ENCODE peak calls at places on chromosome 4, in eight cellular contexts. One of them, this sample, is unnamed.

GRCh38 chr4:576991-577498 is 950 bp upstream of the TMEM271 start:
- DNase-seq in EH: no peak
- DNase-seq in uterus: no peak
- DNase-seq in heart right ventricle: no peak
- DNase-seq in amygdala: no peak
- DNase-seq in HTR-8/SVneo: no peak
- DNase-seq in GM23248: peak
- DNase-seq in NB4: no peak
- DNase-seq in this sample: no peak

GRCh38 chr4:7034262-7035081 is 8.7 kb upstream of the TADA2B start:
- DNase-seq in EH: peak
- DNase-seq in HTR-8/SVneo: no peak
- DNase-seq in GM23248: peak
- DNase-seq in NB4: no peak
- DNase-seq in uterus: no peak
- DNase-seq in amygdala: no peak
- DNase-seq in heart right ventricle: no peak
- DNase-seq in this sample: no peak

GRCh38 chr4:129672941-129673340 is 577.0 kb downstream of the C4orf33 start:
- DNase-seq in uterus: no peak
- DNase-seq in EH: no peak
- DNase-seq in HTR-8/SVneo: no peak
- DNase-seq in NB4: peak
- DNase-seq in heart right ventricle: no peak
- DNase-seq in amygdala: no peak
- DNase-seq in GM23248: no peak
- DNase-seq in this sample: no peak

GRCh38 chr4:142314183-142314582 is 531.9 kb downstream of the INPP4B start:
- DNase-seq in amygdala: no peak
- DNase-seq in EH: no peak
- DNase-seq in uterus: no peak
- DNase-seq in HTR-8/SVneo: no peak
- DNase-seq in NB4: no peak
- DNase-seq in GM23248: no peak
- DNase-seq in heart right ventricle: no peak
- DNase-seq in this sample: no peak

GRCh38 chr4:28444886-28445496 is 1584.3 kb downstream of the STIM2 start:
- DNase-seq in heart right ventricle: no peak
- DNase-seq in EH: peak
- DNase-seq in NB4: no peak
- DNase-seq in uterus: no peak
- DNase-seq in HTR-8/SVneo: no peak
- DNase-seq in GM23248: peak
- DNase-seq in amygdala: no peak
- DNase-seq in this sample: no peak

GRCh38 chr4:19178835-19179234 is 1072.9 kb upstream of the SLIT2 start:
- DNase-seq in amygdala: no peak
- DNase-seq in GM23248: no peak
- DNase-seq in HTR-8/SVneo: no peak
- DNase-seq in NB4: no peak
- DNase-seq in heart right ventricle: no peak
- DNase-seq in EH: no peak
- DNase-seq in uterus: no peak
- DNase-seq in this sample: no peak

GRCh38 chr4:164012396-164013027 is 518.0 kb downstream of the TMA16 start:
- DNase-seq in GM23248: no peak
- DNase-seq in uterus: no peak
- DNase-seq in heart right ventricle: no peak
- DNase-seq in HTR-8/SVneo: peak
- DNase-seq in EH: no peak
- DNase-seq in amygdala: no peak
- DNase-seq in NB4: peak
- DNase-seq in this sample: no peak

GRCh38 chr4:23904639-23905061 is 14.8 kb upstream of the PPARGC1A start:
- DNase-seq in HTR-8/SVneo: no peak
- DNase-seq in GM23248: no peak
- DNase-seq in NB4: no peak
- DNase-seq in amygdala: peak
- DNase-seq in EH: no peak
- DNase-seq in uterus: no peak
- DNase-seq in heart right ventricle: no peak
- DNase-seq in this sample: no peak

GRCh38 chr4:19739101-19739651 is 512.5 kb upstream of the SLIT2 start:
- DNase-seq in heart right ventricle: no peak
- DNase-seq in NB4: peak
- DNase-seq in HTR-8/SVneo: peak
- DNase-seq in amygdala: no peak
- DNase-seq in uterus: no peak
- DNase-seq in GM23248: peak
- DNase-seq in EH: peak
- DNase-seq in this sample: peak

GRCh38 chr4:165096776-165097175 is 15.9 kb downstream of the TMEM192 start:
- DNase-seq in GM23248: peak
- DNase-seq in HTR-8/SVneo: peak
- DNase-seq in uterus: no peak
- DNase-seq in EH: peak
- DNase-seq in NB4: peak
- DNase-seq in amygdala: no peak
- DNase-seq in heart right ventricle: no peak
- DNase-seq in this sample: no peak

GRCh38 chr4:128974203-128974602 is 119.1 kb downstream of the SCLT1 start:
- DNase-seq in heart right ventricle: no peak
- DNase-seq in HTR-8/SVneo: no peak
- DNase-seq in amygdala: no peak
- DNase-seq in EH: peak
- DNase-seq in GM23248: no peak
- DNase-seq in uterus: no peak
- DNase-seq in NB4: no peak
- DNase-seq in this sample: no peak

GRCh38 chr4:169823685-169824084 is 65.9 kb upstream of the HPF1 start:
- DNase-seq in uterus: no peak
- DNase-seq in GM23248: peak
- DNase-seq in EH: peak
- DNase-seq in amygdala: no peak
- DNase-seq in NB4: peak
- DNase-seq in heart right ventricle: peak
- DNase-seq in HTR-8/SVneo: peak
- DNase-seq in this sample: peak

GRCh38 chr4:24594887-24595286 is 10.5 kb upstream of the DHX15 start:
- DNase-seq in EH: peak
- DNase-seq in GM23248: no peak
- DNase-seq in heart right ventricle: no peak
- DNase-seq in amygdala: no peak
- DNase-seq in HTR-8/SVneo: peak
- DNase-seq in uterus: no peak
- DNase-seq in NB4: no peak
- DNase-seq in this sample: peak

GRCh38 chr4:95742872-95743271 is 97.0 kb upstream of the PDHA2 start:
- DNase-seq in GM23248: no peak
- DNase-seq in EH: no peak
- DNase-seq in NB4: no peak
- DNase-seq in heart right ventricle: no peak
- DNase-seq in HTR-8/SVneo: no peak
- DNase-seq in uterus: no peak
- DNase-seq in amygdala: no peak
- DNase-seq in this sample: no peak

GRCh38 chr4:56308384-56308783 is 78.9 kb downstream of the AASDH start:
- DNase-seq in GM23248: no peak
- DNase-seq in heart right ventricle: no peak
- DNase-seq in HTR-8/SVneo: no peak
- DNase-seq in NB4: no peak
- DNase-seq in uterus: no peak
- DNase-seq in EH: no peak
- DNase-seq in amygdala: no peak
- DNase-seq in this sample: no peak

GRCh38 chr4:80221161-80221560 is 23.9 kb downstream of the PRDM8 start:
- DNase-seq in uterus: no peak
- DNase-seq in heart right ventricle: no peak
- DNase-seq in GM23248: peak
- DNase-seq in amygdala: no peak
- DNase-seq in HTR-8/SVneo: no peak
- DNase-seq in EH: peak
- DNase-seq in NB4: peak
- DNase-seq in this sample: no peak

GRCh38 chr4:77073106-77073858 is 2.5 kb downstream of the CCNI start:
- DNase-seq in NB4: peak
- DNase-seq in amygdala: no peak
- DNase-seq in uterus: no peak
- DNase-seq in HTR-8/SVneo: no peak
- DNase-seq in heart right ventricle: no peak
- DNase-seq in GM23248: peak
- DNase-seq in EH: no peak
- DNase-seq in this sample: no peak

GRCh38 chr4:41160856-41161255 is 53.5 kb downstream of the APBB2 start:
- DNase-seq in EH: peak
- DNase-seq in uterus: no peak
- DNase-seq in heart right ventricle: no peak
- DNase-seq in HTR-8/SVneo: no peak
- DNase-seq in NB4: no peak
- DNase-seq in GM23248: peak
- DNase-seq in amygdala: no peak
- DNase-seq in this sample: no peak

GRCh38 chr4:163332526-163333405 is at the start of gene NPY1R:
- DNase-seq in amygdala: peak
- DNase-seq in EH: peak
- DNase-seq in uterus: peak
- DNase-seq in NB4: peak
- DNase-seq in heart right ventricle: peak
- DNase-seq in GM23248: peak
- DNase-seq in HTR-8/SVneo: peak
- DNase-seq in this sample: peak

GRCh38 chr4:152723236-152723635 is 43.4 kb upstream of the TMEM154 start:
- DNase-seq in amygdala: no peak
- DNase-seq in NB4: peak
- DNase-seq in heart right ventricle: no peak
- DNase-seq in GM23248: no peak
- DNase-seq in uterus: no peak
- DNase-seq in EH: no peak
- DNase-seq in HTR-8/SVneo: no peak
- DNase-seq in this sample: no peak

GRCh38 chr4:42306221-42307109 is 90.8 kb upstream of the SHISA3 start:
- DNase-seq in NB4: no peak
- DNase-seq in heart right ventricle: no peak
- DNase-seq in GM23248: peak
- DNase-seq in EH: no peak
- DNase-seq in amygdala: no peak
- DNase-seq in uterus: no peak
- DNase-seq in HTR-8/SVneo: no peak
- DNase-seq in this sample: no peak

GRCh38 chr4:4788573-4788972 is 70.9 kb upstream of the MSX1 start:
- DNase-seq in HTR-8/SVneo: no peak
- DNase-seq in EH: no peak
- DNase-seq in uterus: no peak
- DNase-seq in NB4: no peak
- DNase-seq in GM23248: no peak
- DNase-seq in amygdala: no peak
- DNase-seq in heart right ventricle: no peak
- DNase-seq in this sample: no peak

GRCh38 chr4:8607603-8608481 is 15.3 kb downstream of the CPZ start:
- DNase-seq in HTR-8/SVneo: no peak
- DNase-seq in GM23248: peak
- DNase-seq in amygdala: no peak
- DNase-seq in EH: peak
- DNase-seq in heart right ventricle: peak
- DNase-seq in uterus: no peak
- DNase-seq in NB4: peak
- DNase-seq in this sample: no peak

GRCh38 chr4:4780634-4781287 is 78.7 kb upstream of the MSX1 start:
- DNase-seq in uterus: no peak
- DNase-seq in heart right ventricle: no peak
- DNase-seq in HTR-8/SVneo: no peak
- DNase-seq in EH: peak
- DNase-seq in amygdala: no peak
- DNase-seq in NB4: no peak
- DNase-seq in GM23248: peak
- DNase-seq in this sample: peak

GRCh38 chr4:127781303-127782024 is 658 bp upstream of the HSPA4L start:
- DNase-seq in uterus: peak
- DNase-seq in amygdala: peak
- DNase-seq in EH: no peak
- DNase-seq in NB4: no peak
- DNase-seq in HTR-8/SVneo: no peak
- DNase-seq in heart right ventricle: peak
- DNase-seq in GM23248: peak
- DNase-seq in this sample: no peak

GRCh38 chr4:138636791-138637190 is 378.8 kb upstream of the NOCT start:
- DNase-seq in HTR-8/SVneo: no peak
- DNase-seq in heart right ventricle: no peak
- DNase-seq in uterus: no peak
- DNase-seq in NB4: no peak
- DNase-seq in GM23248: no peak
- DNase-seq in amygdala: no peak
- DNase-seq in EH: no peak
- DNase-seq in this sample: no peak

GRCh38 chr4:110508827-110509446 is 33.0 kb downstream of the ENPEP start:
- DNase-seq in uterus: no peak
- DNase-seq in amygdala: no peak
- DNase-seq in EH: peak
- DNase-seq in GM23248: peak
- DNase-seq in HTR-8/SVneo: peak
- DNase-seq in heart right ventricle: no peak
- DNase-seq in NB4: peak
- DNase-seq in this sample: no peak

GRCh38 chr4:158134257-158134656 is 38.6 kb downstream of the GASK1B start:
- DNase-seq in uterus: no peak
- DNase-seq in amygdala: no peak
- DNase-seq in EH: no peak
- DNase-seq in GM23248: no peak
- DNase-seq in HTR-8/SVneo: no peak
- DNase-seq in NB4: no peak
- DNase-seq in heart right ventricle: no peak
- DNase-seq in this sample: no peak

GRCh38 chr4:73803213-73803612 is 33.3 kb upstream of the CXCL6 start:
- DNase-seq in amygdala: no peak
- DNase-seq in EH: no peak
- DNase-seq in GM23248: no peak
- DNase-seq in uterus: no peak
- DNase-seq in heart right ventricle: no peak
- DNase-seq in HTR-8/SVneo: no peak
- DNase-seq in NB4: peak
- DNase-seq in this sample: no peak

GRCh38 chr4:122104184-122104583 is 47.9 kb upstream of the BLTP1 start:
- DNase-seq in amygdala: no peak
- DNase-seq in HTR-8/SVneo: no peak
- DNase-seq in GM23248: no peak
- DNase-seq in heart right ventricle: no peak
- DNase-seq in EH: no peak
- DNase-seq in uterus: no peak
- DNase-seq in NB4: no peak
- DNase-seq in this sample: no peak

GRCh38 chr4:85407546-85407945 is 67.4 kb upstream of the ARHGAP24 start:
- DNase-seq in NB4: no peak
- DNase-seq in uterus: no peak
- DNase-seq in amygdala: no peak
- DNase-seq in GM23248: no peak
- DNase-seq in heart right ventricle: no peak
- DNase-seq in HTR-8/SVneo: no peak
- DNase-seq in EH: no peak
- DNase-seq in this sample: no peak

GRCh38 chr4:67660418-67660817 is 40.5 kb downstream of the UBA6 start:
- DNase-seq in uterus: no peak
- DNase-seq in heart right ventricle: no peak
- DNase-seq in HTR-8/SVneo: no peak
- DNase-seq in amygdala: no peak
- DNase-seq in EH: no peak
- DNase-seq in NB4: no peak
- DNase-seq in GM23248: no peak
- DNase-seq in this sample: no peak

GRCh38 chr4:48275247-48275646 is 5.6 kb upstream of the TEC start:
- DNase-seq in heart right ventricle: no peak
- DNase-seq in EH: peak
- DNase-seq in GM23248: no peak
- DNase-seq in amygdala: no peak
- DNase-seq in NB4: peak
- DNase-seq in HTR-8/SVneo: peak
- DNase-seq in uterus: no peak
- DNase-seq in this sample: no peak

GRCh38 chr4:5998333-5998936 is 19.8 kb downstream of the C4orf50 start:
- DNase-seq in amygdala: peak
- DNase-seq in heart right ventricle: peak
- DNase-seq in uterus: peak
- DNase-seq in NB4: peak
- DNase-seq in EH: peak
- DNase-seq in HTR-8/SVneo: peak
- DNase-seq in GM23248: peak
- DNase-seq in this sample: peak